ENCODE peak calls at places on chromosome 19, in ten cellular contexts. O, M, W, T, B, H, Z, Q, X and E are unnamed samples.

GRCh38 chr19:38529610-38530009 is 88.1 kb downstream of the MAP4K1 start:
- DNase-seq in O (no peak), M (no peak), W (no peak), T (no peak), B (no peak), H (no peak), Z (no peak), Q (no peak), X (no peak), E (no peak)

GRCh38 chr19:44824758-44825157 is 15.9 kb downstream of the BCAM start:
- DNase-seq in O (no peak), M (no peak), W (no peak), T (no peak), B (no peak), H (no peak), Z (no peak), Q (no peak), X (no peak), E (no peak)

GRCh38 chr19:41334793-41335192 is 18.9 kb downstream of the TGFB1 start:
- DNase-seq in O (no peak), M (no peak), W (no peak), T (no peak), B (no peak), H (no peak), Z (no peak), Q (no peak), X (no peak), E (no peak)

GRCh38 chr19:9847087-9847671 is 12.1 kb downstream of the PIN1 start:
- DNase-seq in O (peak), M (peak), W (peak), T (peak), B (peak), H (peak), Z (peak), Q (peak), X (peak), E (peak)

GRCh38 chr19:15663245-15663644 is 9.6 kb upstream of the CYP4F12 start:
- DNase-seq in O (no peak), M (no peak), W (no peak), T (no peak), B (no peak), H (no peak), Z (no peak), Q (no peak), X (no peak), E (no peak)

GRCh38 chr19:35874392-35874930 is 6.1 kb downstream of the APLP1 start:
- DNase-seq in O (no peak), M (no peak), W (no peak), T (no peak), B (no peak), H (no peak), Z (no peak), Q (no peak), X (no peak), E (no peak)

GRCh38 chr19:18800636-18801035 is 9.5 kb upstream of the COMP start:
- DNase-seq in O (no peak), M (no peak), W (no peak), T (no peak), B (no peak), H (no peak), Z (no peak), Q (no peak), X (no peak), E (no peak)

GRCh38 chr19:45782162-45782623 is at the start of gene DMPK:
- DNase-seq in O (no peak), M (no peak), W (no peak), T (no peak), B (no peak), H (no peak), Z (no peak), Q (peak), X (no peak), E (no peak)

GRCh38 chr19:6632002-6632621 is 37.8 kb downstream of the TNFSF14 start:
- DNase-seq in O (peak), M (peak), W (no peak), T (peak), B (peak), H (peak), Z (peak), Q (peak), X (peak), E (peak)

GRCh38 chr19:48489608-48490216 is 20.5 kb downstream of the CYTH2 start:
- DNase-seq in O (peak), M (peak), W (peak), T (peak), B (no peak), H (peak), Z (peak), Q (peak), X (peak), E (peak)
- TF ChIP-seq CTCF in O (peak), M (peak), W (peak), T (peak), B (peak), H (peak), Z (peak), Q (peak), X (peak), E (peak)

GRCh38 chr19:29596885-29597525 is 9.1 kb upstream of the POP4 start:
- DNase-seq in O (peak), M (no peak), W (no peak), T (no peak), B (no peak), H (peak), Z (peak), Q (peak), X (no peak), E (no peak)
- TF ChIP-seq CTCF in O (peak), M (peak), W (peak), T (no peak), B (peak), H (no peak), Z (no peak), Q (peak), X (no peak), E (peak)

DNA sequence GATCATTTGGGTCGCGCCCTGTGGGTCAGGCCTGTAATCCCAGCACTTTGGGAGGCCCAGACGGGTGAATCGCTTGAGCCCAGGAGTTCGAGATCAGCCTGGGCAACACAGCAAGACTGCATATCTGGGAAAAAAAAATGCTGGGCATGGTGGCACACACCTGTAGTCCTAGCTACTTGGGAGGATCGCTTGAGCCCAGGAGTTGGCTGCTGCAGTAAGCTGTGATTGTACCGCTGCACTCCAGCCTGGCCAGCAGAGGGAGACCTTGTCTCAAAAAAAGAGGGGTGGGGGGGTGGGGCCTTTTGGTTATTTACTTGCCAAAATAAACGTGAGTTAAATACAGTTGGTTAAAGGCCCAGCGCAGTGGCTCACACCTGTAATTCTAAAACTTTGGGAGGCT is 9.8 kb upstream of the ZNF544 start:
- DNase-seq in O (peak), M (peak), W (no peak), T (no peak), B (no peak), H (peak), Z (peak), Q (peak), X (peak), E (peak)
- TF ChIP-seq CTCF in O (peak), M (peak), W (peak), T (no peak), B (peak), H (no peak), Z (peak), Q (peak), X (peak), E (peak)

DNA sequence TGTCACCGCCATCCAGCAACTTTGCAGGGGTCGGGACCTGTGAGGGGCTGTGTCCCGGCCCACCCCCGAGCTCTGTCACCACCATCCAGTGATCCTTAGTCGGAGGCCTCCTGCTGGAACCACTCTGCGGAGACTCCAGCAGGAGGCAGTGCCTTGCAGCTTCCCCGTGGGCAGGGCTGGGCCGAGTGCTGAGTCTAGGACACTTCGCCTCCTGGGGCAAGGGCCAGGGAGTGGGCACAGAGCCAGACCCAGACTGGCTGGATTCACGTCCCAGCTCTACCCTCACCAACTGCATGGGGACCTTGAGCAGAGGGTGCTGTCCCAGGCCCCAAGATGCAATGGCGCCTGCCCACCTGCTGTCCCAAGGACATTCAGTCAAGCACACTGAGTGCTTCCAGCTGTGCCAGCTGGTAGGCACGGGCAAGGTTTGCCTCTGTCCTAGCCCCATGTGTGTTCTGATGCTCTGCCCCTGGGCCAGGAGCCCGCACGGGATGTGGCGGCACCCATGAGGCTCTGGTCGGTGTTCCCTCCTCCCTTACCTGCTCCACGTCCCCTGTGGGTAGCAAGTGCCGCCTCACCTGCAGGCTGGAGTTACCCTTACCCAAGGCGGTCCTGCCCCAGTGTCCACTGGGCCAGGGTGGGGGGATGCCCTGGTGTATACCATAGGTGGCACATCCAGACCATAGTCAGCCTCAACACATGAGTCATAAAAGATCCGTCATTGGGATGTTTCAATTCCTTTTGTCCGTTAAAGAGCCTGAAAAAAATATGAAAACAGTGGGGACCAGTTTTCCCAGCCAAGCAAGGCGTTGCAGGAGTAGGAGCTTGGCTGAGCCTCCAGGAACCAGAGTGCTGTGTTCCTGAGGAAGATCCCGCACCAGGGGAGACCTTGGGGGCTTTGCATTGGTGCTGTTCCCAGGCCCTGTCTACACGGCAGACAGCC is 7.4 kb downstream of the FZR1 start:
- DNase-seq in O (no peak), M (no peak), W (no peak), T (no peak), B (no peak), H (no peak), Z (no peak), Q (no peak), X (no peak), E (no peak)
- TF ChIP-seq CTCF in O (peak), M (no peak), W (no peak), T (no peak), B (no peak), H (no peak), Z (no peak), Q (no peak), X (no peak), E (no peak)